ENCODE peak calls at places on chromosomes 12 and 14, in eight cellular contexts. One of them, this sample, is unnamed.

GRCh38 chr12:38544357-38545066 is 227.9 kb downstream of the ALG10B start:
- DNase-seq in stimulated activated CD4-positive, alpha-beta T cell treated with anti-CD3 and anti-CD28 coated beads, Interleukin-2, amount 100 ng/mL, for 48 hours: no peak
- DNase-seq in SK-MEL-5: peak
- DNase-seq in AG04449: no peak
- DNase-seq in tibial nerve: no peak
- DNase-seq in HFFc6: no peak
- DNase-seq in foreskin melanocyte: no peak
- DNase-seq in upper lobe of right lung: no peak
- DNase-seq in this sample: no peak

GRCh38 chr12:32714772-32715171 is 35.7 kb downstream of the DNM1L start:
- DNase-seq in stimulated activated CD4-positive, alpha-beta T cell treated with anti-CD3 and anti-CD28 coated beads, Interleukin-2, amount 100 ng/mL, for 48 hours: no peak
- DNase-seq in SK-MEL-5: no peak
- DNase-seq in AG04449: no peak
- DNase-seq in tibial nerve: no peak
- DNase-seq in HFFc6: no peak
- DNase-seq in foreskin melanocyte: no peak
- DNase-seq in upper lobe of right lung: no peak
- DNase-seq in this sample: no peak

GRCh38 chr14:99260652-99261551 is 11.1 kb downstream of the BCL11B start:
- DNase-seq in stimulated activated CD4-positive, alpha-beta T cell treated with anti-CD3 and anti-CD28 coated beads, Interleukin-2, amount 100 ng/mL, for 48 hours: no peak
- DNase-seq in SK-MEL-5: no peak
- DNase-seq in AG04449: no peak
- DNase-seq in tibial nerve: no peak
- DNase-seq in HFFc6: no peak
- DNase-seq in foreskin melanocyte: no peak
- DNase-seq in upper lobe of right lung: no peak
- DNase-seq in this sample: peak

GRCh38 chr14:102314242-102315011 is 5.1 kb upstream of the ZNF839 start:
- DNase-seq in stimulated activated CD4-positive, alpha-beta T cell treated with anti-CD3 and anti-CD28 coated beads, Interleukin-2, amount 100 ng/mL, for 48 hours: peak
- DNase-seq in SK-MEL-5: peak
- DNase-seq in AG04449: no peak
- DNase-seq in tibial nerve: peak
- DNase-seq in HFFc6: peak
- DNase-seq in foreskin melanocyte: peak
- DNase-seq in upper lobe of right lung: peak
- DNase-seq in this sample: peak

GRCh38 chr14:68939893-68940613 is 39.0 kb downstream of the ACTN1 start:
- DNase-seq in stimulated activated CD4-positive, alpha-beta T cell treated with anti-CD3 and anti-CD28 coated beads, Interleukin-2, amount 100 ng/mL, for 48 hours: no peak
- DNase-seq in SK-MEL-5: no peak
- DNase-seq in AG04449: peak
- DNase-seq in tibial nerve: peak
- DNase-seq in HFFc6: peak
- DNase-seq in foreskin melanocyte: no peak
- DNase-seq in upper lobe of right lung: no peak
- DNase-seq in this sample: no peak

GRCh38 chr14:55977346-55977745 is 140.9 kb upstream of the PELI2 start:
- DNase-seq in stimulated activated CD4-positive, alpha-beta T cell treated with anti-CD3 and anti-CD28 coated beads, Interleukin-2, amount 100 ng/mL, for 48 hours: no peak
- DNase-seq in SK-MEL-5: no peak
- DNase-seq in AG04449: no peak
- DNase-seq in tibial nerve: no peak
- DNase-seq in HFFc6: no peak
- DNase-seq in foreskin melanocyte: no peak
- DNase-seq in upper lobe of right lung: no peak
- DNase-seq in this sample: no peak

GRCh38 chr12:86367137-86367536 is 110.9 kb upstream of the MGAT4C start:
- DNase-seq in stimulated activated CD4-positive, alpha-beta T cell treated with anti-CD3 and anti-CD28 coated beads, Interleukin-2, amount 100 ng/mL, for 48 hours: no peak
- DNase-seq in SK-MEL-5: no peak
- DNase-seq in AG04449: no peak
- DNase-seq in tibial nerve: no peak
- DNase-seq in HFFc6: no peak
- DNase-seq in foreskin melanocyte: no peak
- DNase-seq in upper lobe of right lung: no peak
- DNase-seq in this sample: no peak

GRCh38 chr12:92357584-92358261 is 212.1 kb upstream of the BTG1 start:
- DNase-seq in stimulated activated CD4-positive, alpha-beta T cell treated with anti-CD3 and anti-CD28 coated beads, Interleukin-2, amount 100 ng/mL, for 48 hours: no peak
- DNase-seq in SK-MEL-5: no peak
- DNase-seq in AG04449: no peak
- DNase-seq in tibial nerve: no peak
- DNase-seq in HFFc6: no peak
- DNase-seq in foreskin melanocyte: no peak
- DNase-seq in upper lobe of right lung: no peak
- DNase-seq in this sample: no peak

GRCh38 chr14:81062816-81063215 is 107.4 kb downstream of the TSHR start:
- DNase-seq in stimulated activated CD4-positive, alpha-beta T cell treated with anti-CD3 and anti-CD28 coated beads, Interleukin-2, amount 100 ng/mL, for 48 hours: no peak
- DNase-seq in SK-MEL-5: peak
- DNase-seq in AG04449: no peak
- DNase-seq in tibial nerve: peak
- DNase-seq in HFFc6: no peak
- DNase-seq in foreskin melanocyte: peak
- DNase-seq in upper lobe of right lung: no peak
- DNase-seq in this sample: peak

GRCh38 chr12:78560633-78561032 is 303.9 kb upstream of the SYT1 start:
- DNase-seq in stimulated activated CD4-positive, alpha-beta T cell treated with anti-CD3 and anti-CD28 coated beads, Interleukin-2, amount 100 ng/mL, for 48 hours: no peak
- DNase-seq in SK-MEL-5: no peak
- DNase-seq in AG04449: no peak
- DNase-seq in tibial nerve: no peak
- DNase-seq in HFFc6: no peak
- DNase-seq in foreskin melanocyte: no peak
- DNase-seq in upper lobe of right lung: no peak
- DNase-seq in this sample: no peak

GRCh38 chr14:101336203-101336602 is 225.1 kb upstream of the DIO3 start:
- DNase-seq in stimulated activated CD4-positive, alpha-beta T cell treated with anti-CD3 and anti-CD28 coated beads, Interleukin-2, amount 100 ng/mL, for 48 hours: no peak
- DNase-seq in SK-MEL-5: no peak
- DNase-seq in AG04449: no peak
- DNase-seq in tibial nerve: no peak
- DNase-seq in HFFc6: no peak
- DNase-seq in foreskin melanocyte: no peak
- DNase-seq in upper lobe of right lung: no peak
- DNase-seq in this sample: no peak

GRCh38 chr12:130041983-130042812 is 120.1 kb upstream of the FZD10 start:
- DNase-seq in stimulated activated CD4-positive, alpha-beta T cell treated with anti-CD3 and anti-CD28 coated beads, Interleukin-2, amount 100 ng/mL, for 48 hours: peak
- DNase-seq in SK-MEL-5: peak
- DNase-seq in AG04449: no peak
- DNase-seq in tibial nerve: no peak
- DNase-seq in HFFc6: no peak
- DNase-seq in foreskin melanocyte: no peak
- DNase-seq in upper lobe of right lung: peak
- DNase-seq in this sample: peak

GRCh38 chr12:69435644-69436043 is 34.5 kb upstream of the FRS2 start:
- DNase-seq in stimulated activated CD4-positive, alpha-beta T cell treated with anti-CD3 and anti-CD28 coated beads, Interleukin-2, amount 100 ng/mL, for 48 hours: no peak
- DNase-seq in SK-MEL-5: no peak
- DNase-seq in AG04449: no peak
- DNase-seq in tibial nerve: no peak
- DNase-seq in HFFc6: no peak
- DNase-seq in foreskin melanocyte: no peak
- DNase-seq in upper lobe of right lung: no peak
- DNase-seq in this sample: no peak

GRCh38 chr12:120261951-120262851 is 3.3 kb downstream of the PXN start:
- DNase-seq in stimulated activated CD4-positive, alpha-beta T cell treated with anti-CD3 and anti-CD28 coated beads, Interleukin-2, amount 100 ng/mL, for 48 hours: no peak
- DNase-seq in SK-MEL-5: peak
- DNase-seq in AG04449: no peak
- DNase-seq in tibial nerve: peak
- DNase-seq in HFFc6: peak
- DNase-seq in foreskin melanocyte: peak
- DNase-seq in upper lobe of right lung: no peak
- DNase-seq in this sample: no peak

GRCh38 chr14:93906341-93907329 is 20.5 kb upstream of the FAM181A start:
- DNase-seq in stimulated activated CD4-positive, alpha-beta T cell treated with anti-CD3 and anti-CD28 coated beads, Interleukin-2, amount 100 ng/mL, for 48 hours: peak
- DNase-seq in SK-MEL-5: peak
- DNase-seq in AG04449: no peak
- DNase-seq in tibial nerve: peak
- DNase-seq in HFFc6: peak
- DNase-seq in foreskin melanocyte: no peak
- DNase-seq in upper lobe of right lung: peak
- DNase-seq in this sample: peak

GRCh38 chr12:71938728-71939385 is at the start of gene TPH2:
- DNase-seq in stimulated activated CD4-positive, alpha-beta T cell treated with anti-CD3 and anti-CD28 coated beads, Interleukin-2, amount 100 ng/mL, for 48 hours: peak
- DNase-seq in SK-MEL-5: peak
- DNase-seq in AG04449: no peak
- DNase-seq in tibial nerve: no peak
- DNase-seq in HFFc6: peak
- DNase-seq in foreskin melanocyte: peak
- DNase-seq in upper lobe of right lung: peak
- DNase-seq in this sample: peak

GRCh38 chr12:112599871-112600270 is 181.1 kb downstream of the PTPN11 start:
- DNase-seq in stimulated activated CD4-positive, alpha-beta T cell treated with anti-CD3 and anti-CD28 coated beads, Interleukin-2, amount 100 ng/mL, for 48 hours: no peak
- DNase-seq in SK-MEL-5: peak
- DNase-seq in AG04449: no peak
- DNase-seq in tibial nerve: no peak
- DNase-seq in HFFc6: no peak
- DNase-seq in foreskin melanocyte: peak
- DNase-seq in upper lobe of right lung: no peak
- DNase-seq in this sample: no peak

GRCh38 chr14:98262566-98262965 is 1009.4 kb downstream of the BCL11B start:
- DNase-seq in stimulated activated CD4-positive, alpha-beta T cell treated with anti-CD3 and anti-CD28 coated beads, Interleukin-2, amount 100 ng/mL, for 48 hours: no peak
- DNase-seq in SK-MEL-5: no peak
- DNase-seq in AG04449: no peak
- DNase-seq in tibial nerve: no peak
- DNase-seq in HFFc6: no peak
- DNase-seq in foreskin melanocyte: no peak
- DNase-seq in upper lobe of right lung: no peak
- DNase-seq in this sample: no peak

GRCh38 chr12:42812086-42812485 is 222.5 kb upstream of the PRICKLE1 start:
- DNase-seq in stimulated activated CD4-positive, alpha-beta T cell treated with anti-CD3 and anti-CD28 coated beads, Interleukin-2, amount 100 ng/mL, for 48 hours: no peak
- DNase-seq in SK-MEL-5: no peak
- DNase-seq in AG04449: no peak
- DNase-seq in tibial nerve: no peak
- DNase-seq in HFFc6: no peak
- DNase-seq in foreskin melanocyte: no peak
- DNase-seq in upper lobe of right lung: no peak
- DNase-seq in this sample: no peak

GRCh38 chr12:89245090-89245489 is 107.2 kb downstream of the DUSP6 start:
- DNase-seq in stimulated activated CD4-positive, alpha-beta T cell treated with anti-CD3 and anti-CD28 coated beads, Interleukin-2, amount 100 ng/mL, for 48 hours: no peak
- DNase-seq in SK-MEL-5: no peak
- DNase-seq in AG04449: no peak
- DNase-seq in tibial nerve: no peak
- DNase-seq in HFFc6: peak
- DNase-seq in foreskin melanocyte: no peak
- DNase-seq in upper lobe of right lung: no peak
- DNase-seq in this sample: no peak

GRCh38 chr14:96126339-96126770 is 78.3 kb upstream of the BDKRB2 start:
- DNase-seq in stimulated activated CD4-positive, alpha-beta T cell treated with anti-CD3 and anti-CD28 coated beads, Interleukin-2, amount 100 ng/mL, for 48 hours: no peak
- DNase-seq in SK-MEL-5: no peak
- DNase-seq in AG04449: no peak
- DNase-seq in tibial nerve: no peak
- DNase-seq in HFFc6: no peak
- DNase-seq in foreskin melanocyte: no peak
- DNase-seq in upper lobe of right lung: no peak
- DNase-seq in this sample: peak

GRCh38 chr12:49560695-49561094 is 7.2 kb downstream of the MCRS1 start:
- DNase-seq in stimulated activated CD4-positive, alpha-beta T cell treated with anti-CD3 and anti-CD28 coated beads, Interleukin-2, amount 100 ng/mL, for 48 hours: no peak
- DNase-seq in SK-MEL-5: no peak
- DNase-seq in AG04449: no peak
- DNase-seq in tibial nerve: no peak
- DNase-seq in HFFc6: no peak
- DNase-seq in foreskin melanocyte: no peak
- DNase-seq in upper lobe of right lung: no peak
- DNase-seq in this sample: peak

GRCh38 chr12:12392428-12392827 is 35.5 kb downstream of the BORCS5 start:
- DNase-seq in stimulated activated CD4-positive, alpha-beta T cell treated with anti-CD3 and anti-CD28 coated beads, Interleukin-2, amount 100 ng/mL, for 48 hours: no peak
- DNase-seq in SK-MEL-5: no peak
- DNase-seq in AG04449: no peak
- DNase-seq in tibial nerve: no peak
- DNase-seq in HFFc6: no peak
- DNase-seq in foreskin melanocyte: no peak
- DNase-seq in upper lobe of right lung: no peak
- DNase-seq in this sample: no peak

GRCh38 chr12:6946033-6946919 is 2.5 kb downstream of the C12orf57 start:
- DNase-seq in stimulated activated CD4-positive, alpha-beta T cell treated with anti-CD3 and anti-CD28 coated beads, Interleukin-2, amount 100 ng/mL, for 48 hours: no peak
- DNase-seq in SK-MEL-5: no peak
- DNase-seq in AG04449: no peak
- DNase-seq in tibial nerve: no peak
- DNase-seq in HFFc6: no peak
- DNase-seq in foreskin melanocyte: no peak
- DNase-seq in upper lobe of right lung: peak
- DNase-seq in this sample: peak

GRCh38 chr14:37585101-37585479 is 10.0 kb downstream of the FOXA1 start:
- DNase-seq in stimulated activated CD4-positive, alpha-beta T cell treated with anti-CD3 and anti-CD28 coated beads, Interleukin-2, amount 100 ng/mL, for 48 hours: no peak
- DNase-seq in SK-MEL-5: no peak
- DNase-seq in AG04449: no peak
- DNase-seq in tibial nerve: no peak
- DNase-seq in HFFc6: no peak
- DNase-seq in foreskin melanocyte: no peak
- DNase-seq in upper lobe of right lung: no peak
- DNase-seq in this sample: no peak

GRCh38 chr14:98937021-98937420 is 335.0 kb downstream of the BCL11B start:
- DNase-seq in stimulated activated CD4-positive, alpha-beta T cell treated with anti-CD3 and anti-CD28 coated beads, Interleukin-2, amount 100 ng/mL, for 48 hours: no peak
- DNase-seq in SK-MEL-5: no peak
- DNase-seq in AG04449: no peak
- DNase-seq in tibial nerve: no peak
- DNase-seq in HFFc6: no peak
- DNase-seq in foreskin melanocyte: no peak
- DNase-seq in upper lobe of right lung: no peak
- DNase-seq in this sample: no peak

GRCh38 chr14:39547845-39548244 is 115.6 kb upstream of the FBXO33 start:
- DNase-seq in stimulated activated CD4-positive, alpha-beta T cell treated with anti-CD3 and anti-CD28 coated beads, Interleukin-2, amount 100 ng/mL, for 48 hours: no peak
- DNase-seq in SK-MEL-5: no peak
- DNase-seq in AG04449: no peak
- DNase-seq in tibial nerve: no peak
- DNase-seq in HFFc6: no peak
- DNase-seq in foreskin melanocyte: no peak
- DNase-seq in upper lobe of right lung: no peak
- DNase-seq in this sample: no peak

GRCh38 chr14:99727096-99727870 is 43.2 kb downstream of the CYP46A1 start:
- DNase-seq in stimulated activated CD4-positive, alpha-beta T cell treated with anti-CD3 and anti-CD28 coated beads, Interleukin-2, amount 100 ng/mL, for 48 hours: no peak
- DNase-seq in SK-MEL-5: no peak
- DNase-seq in AG04449: no peak
- DNase-seq in tibial nerve: no peak
- DNase-seq in HFFc6: no peak
- DNase-seq in foreskin melanocyte: no peak
- DNase-seq in upper lobe of right lung: peak
- DNase-seq in this sample: no peak

This sample was measured in activated naive CD8-positive, alpha-beta T cell treated with anti-CD3 and anti-CD28 coated beads, Interleukin-2, amount 50 U/mL, for 24 hours.